ENCODE peak calls at places on chromosome 21, in six cellular contexts. J, Z, U, I, T and X are unnamed samples.

GRCh38 chr21:31429500-31429899 is 85.4 kb upstream of the TIAM1 start:
- DNase-seq in J (no peak), U (no peak), I (no peak), T (no peak), Z (no peak), X (no peak)

GRCh38 chr21:44337428-44337827 is 1.8 kb downstream of the CFAP410 start:
- DNase-seq in I (no peak), U (no peak), J (no peak), Z (no peak), T (no peak), X (no peak)

GRCh38 chr21:39612233-39613028 is at the start of gene B3GALT5:
- DNase-seq in U (no peak), I (no peak), J (no peak), T (no peak), Z (peak; percentile 10), X (no peak)

GRCh38 chr21:37866027-37866426 is 50.2 kb downstream of the KCNJ6 start:
- DNase-seq in T (no peak), I (no peak), Z (no peak), U (peak; percentile 24), J (no peak), X (no peak)

GRCh38 chr21:45550552-45551210 is 8.4 kb upstream of the SLC19A1 start:
- DNase-seq in U (peak; percentile 18), I (no peak), J (no peak), Z (no peak), T (no peak), X (no peak)

GRCh38 chr21:37855568-37856391 is 60.5 kb downstream of the KCNJ6 start:
- DNase-seq in J (no peak), Z (peak; percentile 55), T (peak; percentile 97), U (peak; percentile 72), I (no peak), X (no peak)

GRCh38 chr21:39164523-39164922 is 18.7 kb downstream of the PSMG1 start:
- DNase-seq in U (no peak), I (no peak), T (no peak), J (no peak), Z (no peak), X (no peak)

GRCh38 chr21:30044447-30045064 is 104.8 kb upstream of the GRIK1 start:
- DNase-seq in J (no peak), Z (peak; percentile 38), I (no peak), T (peak; percentile 32), U (peak; percentile 5), X (no peak)

GRCh38 chr21:33028759-33029511 is 3.2 kb downstream of the OLIG2 start:
- DNase-seq in U (no peak), T (no peak), Z (no peak), J (no peak), I (no peak), X (no peak)

GRCh38 chr21:42389449-42389835 is 6.4 kb downstream of the TMPRSS3 start:
- DNase-seq in I (no peak), U (no peak), Z (no peak), T (no peak), J (no peak), X (no peak)

GRCh38 chr21:27034796-27035195 is 67.9 kb upstream of the ADAMTS5 start:
- DNase-seq in I (no peak), T (no peak), J (no peak), Z (no peak), U (no peak), X (no peak)

GRCh38 chr21:44840771-44841170 is 22.9 kb upstream of the SUMO3 start:
- DNase-seq in T (no peak), U (no peak), I (no peak), J (no peak), Z (no peak), X (no peak)

GRCh38 chr21:29144736-29145353 is 14.4 kb downstream of the MAP3K7CL start:
- DNase-seq in U (peak; percentile 42), T (no peak), Z (no peak), I (no peak), J (no peak), X (no peak)

GRCh38 chr21:27110956-27111355 is 144.1 kb upstream of the ADAMTS5 start:
- DNase-seq in J (no peak), Z (no peak), T (no peak), I (no peak), U (no peak), X (no peak)

GRCh38 chr21:44521301-44521927 is 18.6 kb downstream of the KRTAP10-1 start:
- DNase-seq in I (no peak), Z (no peak), U (no peak), T (no peak), J (no peak), X (no peak)

GRCh38 chr21:45487161-45487806 is 55.0 kb downstream of the SLC19A1 start:
- DNase-seq in Z (no peak), U (no peak), T (no peak), I (no peak), J (no peak), X (no peak)